ENCODE peak calls at places on chromosomes 11 and 22, in eight cellular contexts. One of them, this sample, is unnamed.
A peak's percentile ranks its signal among the peaks of the same experiment; 100 is the strongest.

GRCh38 chr11:33500865-33501479 is 199.7 kb downstream of the C11orf91 start:
- DNase-seq in PC-9: no peak
- DNase-seq in testis: peak; percentile 30
- DNase-seq in mesenchymal stem cell: peak; percentile 55
- DNase-seq in GM12878: no peak
- DNase-seq in keratinocyte: no peak
- DNase-seq in ovary: no peak
- DNase-seq in adrenal gland: peak; percentile 57
- DNase-seq in this sample: no peak

GRCh38 chr11:73152861-73153483 is 10.9 kb upstream of the FCHSD2 start:
- DNase-seq in PC-9: peak; percentile 57
- DNase-seq in testis: no peak
- DNase-seq in mesenchymal stem cell: no peak
- DNase-seq in GM12878: peak; percentile 97
- DNase-seq in keratinocyte: no peak
- DNase-seq in ovary: no peak
- DNase-seq in adrenal gland: no peak
- DNase-seq in this sample: no peak

GRCh38 chr11:65859134-65859811 is 960 bp upstream of the MUS81 start:
- DNase-seq in PC-9: peak; percentile 96
- DNase-seq in testis: peak; percentile 100
- DNase-seq in mesenchymal stem cell: peak; percentile 98
- DNase-seq in GM12878: peak; percentile 90
- DNase-seq in keratinocyte: peak; percentile 85
- DNase-seq in ovary: peak; percentile 100
- DNase-seq in adrenal gland: peak; percentile 98
- DNase-seq in this sample: peak; percentile 99

GRCh38 chr11:59191095-59191494 is 19.2 kb downstream of the DTX4 start:
- DNase-seq in PC-9: no peak
- DNase-seq in testis: no peak
- DNase-seq in mesenchymal stem cell: no peak
- DNase-seq in GM12878: no peak
- DNase-seq in keratinocyte: no peak
- DNase-seq in ovary: no peak
- DNase-seq in adrenal gland: no peak
- DNase-seq in this sample: no peak

GRCh38 chr11:108647701-108648527 is 17.0 kb upstream of the DDX10 start:
- DNase-seq in PC-9: peak; percentile 74
- DNase-seq in testis: peak; percentile 82
- DNase-seq in mesenchymal stem cell: peak; percentile 81
- DNase-seq in GM12878: no peak
- DNase-seq in keratinocyte: peak; percentile 77
- DNase-seq in ovary: peak; percentile 35
- DNase-seq in adrenal gland: peak; percentile 67
- DNase-seq in this sample: peak; percentile 71

GRCh38 chr11:108122166-108122628 is 830 bp downstream of the ACAT1 start:
- DNase-seq in PC-9: no peak
- DNase-seq in testis: peak; percentile 28
- DNase-seq in mesenchymal stem cell: peak; percentile 56
- DNase-seq in GM12878: no peak
- DNase-seq in keratinocyte: no peak
- DNase-seq in ovary: no peak
- DNase-seq in adrenal gland: peak; percentile 61
- DNase-seq in this sample: no peak

GRCh38 chr11:22392561-22392960 is 54.4 kb downstream of the SLC17A6 start:
- DNase-seq in PC-9: no peak
- DNase-seq in testis: no peak
- DNase-seq in mesenchymal stem cell: no peak
- DNase-seq in GM12878: no peak
- DNase-seq in keratinocyte: no peak
- DNase-seq in ovary: no peak
- DNase-seq in adrenal gland: no peak
- DNase-seq in this sample: no peak

GRCh38 chr11:70921804-70922203 is 330.6 kb downstream of the SHANK2 start:
- DNase-seq in PC-9: no peak
- DNase-seq in testis: no peak
- DNase-seq in mesenchymal stem cell: no peak
- DNase-seq in GM12878: no peak
- DNase-seq in keratinocyte: no peak
- DNase-seq in ovary: no peak
- DNase-seq in adrenal gland: no peak
- DNase-seq in this sample: no peak

GRCh38 chr11:66052664-66052982 is 459 bp downstream of the SF3B2 start:
- DNase-seq in PC-9: no peak
- DNase-seq in testis: no peak
- DNase-seq in mesenchymal stem cell: no peak
- DNase-seq in GM12878: no peak
- DNase-seq in keratinocyte: no peak
- DNase-seq in ovary: no peak
- DNase-seq in adrenal gland: no peak
- DNase-seq in this sample: no peak

GRCh38 chr11:65103476-65103875 is 7.5 kb downstream of the VPS51 start:
- DNase-seq in PC-9: no peak
- DNase-seq in testis: no peak
- DNase-seq in mesenchymal stem cell: no peak
- DNase-seq in GM12878: no peak
- DNase-seq in keratinocyte: no peak
- DNase-seq in ovary: no peak
- DNase-seq in adrenal gland: no peak
- DNase-seq in this sample: no peak

GRCh38 chr22:37492428-37493344 is 6.5 kb upstream of the MFNG start:
- DNase-seq in PC-9: peak; percentile 52
- DNase-seq in testis: peak; percentile 68
- DNase-seq in mesenchymal stem cell: peak; percentile 72
- DNase-seq in GM12878: no peak
- DNase-seq in keratinocyte: no peak
- DNase-seq in ovary: no peak
- DNase-seq in adrenal gland: no peak
- DNase-seq in this sample: no peak

GRCh38 chr11:116792869-116793475 is 1.3 kb upstream of the APOA5 start:
- DNase-seq in PC-9: no peak
- DNase-seq in testis: no peak
- DNase-seq in mesenchymal stem cell: peak; percentile 40
- DNase-seq in GM12878: no peak
- DNase-seq in keratinocyte: peak; percentile 41
- DNase-seq in ovary: no peak
- DNase-seq in adrenal gland: no peak
- DNase-seq in this sample: no peak

GRCh38 chr11:73308003-73308962 is at the start of gene ARHGEF17:
- DNase-seq in PC-9: peak; percentile 72
- DNase-seq in testis: peak; percentile 76
- DNase-seq in mesenchymal stem cell: peak; percentile 91
- DNase-seq in GM12878: no peak
- DNase-seq in keratinocyte: no peak
- DNase-seq in ovary: peak; percentile 76
- DNase-seq in adrenal gland: peak; percentile 54
- DNase-seq in this sample: no peak

GRCh38 chr11:14376920-14377319 is 17.9 kb upstream of the RRAS2 start:
- DNase-seq in PC-9: peak; percentile 67
- DNase-seq in testis: no peak
- DNase-seq in mesenchymal stem cell: no peak
- DNase-seq in GM12878: no peak
- DNase-seq in keratinocyte: no peak
- DNase-seq in ovary: no peak
- DNase-seq in adrenal gland: no peak
- DNase-seq in this sample: no peak

GRCh38 chr11:92314499-92314898 is 89.9 kb downstream of the FAT3 start:
- DNase-seq in PC-9: no peak
- DNase-seq in testis: no peak
- DNase-seq in mesenchymal stem cell: peak; percentile 22
- DNase-seq in GM12878: no peak
- DNase-seq in keratinocyte: no peak
- DNase-seq in ovary: no peak
- DNase-seq in adrenal gland: no peak
- DNase-seq in this sample: peak; percentile 75

GRCh38 chr11:80155412-80156017 is 714.7 kb upstream of the TENM4 start:
- DNase-seq in PC-9: no peak
- DNase-seq in testis: no peak
- DNase-seq in mesenchymal stem cell: peak; percentile 45
- DNase-seq in GM12878: no peak
- DNase-seq in keratinocyte: no peak
- DNase-seq in ovary: no peak
- DNase-seq in adrenal gland: no peak
- DNase-seq in this sample: no peak

DNA sequence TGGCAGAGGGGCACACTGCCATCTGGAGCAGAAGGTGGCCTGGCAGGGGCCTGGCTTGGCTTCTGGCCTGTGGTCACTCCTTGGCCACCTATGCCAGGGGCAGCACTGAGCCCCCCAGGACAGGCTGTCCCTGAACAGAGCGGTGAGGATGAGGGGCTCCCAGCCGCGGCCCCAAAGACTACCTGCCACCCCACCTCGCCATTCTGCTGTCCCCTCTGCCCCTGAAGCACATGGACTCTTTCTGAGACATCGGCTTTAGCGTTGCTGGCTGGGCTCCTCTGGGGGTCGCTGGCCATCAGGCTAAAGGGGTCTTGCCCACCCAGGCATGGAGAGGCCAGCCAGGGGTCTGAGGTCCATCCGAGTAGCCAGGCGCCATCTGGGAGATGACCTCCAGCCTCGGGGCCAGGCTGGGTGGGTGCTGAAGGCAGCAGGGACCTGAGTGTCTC is 87.8 kb downstream of the WNT7B start:
- DNase-seq in PC-9: no peak
- DNase-seq in testis: no peak
- DNase-seq in mesenchymal stem cell: no peak
- DNase-seq in GM12878: no peak
- DNase-seq in keratinocyte: no peak
- DNase-seq in ovary: no peak
- DNase-seq in adrenal gland: no peak
- DNase-seq in this sample: no peak
- H3K4me1 ChIP-seq in PC-9: peaks cover 28% of the 10 kb centered on the region
- H3K4me1 ChIP-seq in testis: no peaks in the 10 kb centered on the region
- H3K4me1 ChIP-seq in mesenchymal stem cell: peaks cover 2% of the 10 kb centered on the region
- H3K4me1 ChIP-seq in GM12878: no peaks in the 10 kb centered on the region
- H3K4me1 ChIP-seq in keratinocyte: peaks cover 3% of the 10 kb centered on the region
- H3K4me1 ChIP-seq in ovary: no peaks in the 10 kb centered on the region
- H3K4me1 ChIP-seq in adrenal gland: no peaks in the 10 kb centered on the region
- H3K4me1 ChIP-seq in this sample: no peaks in the 10 kb centered on the region

GRCh38 chr11:23956586-23956985 is 540.3 kb upstream of the LUZP2 start:
- DNase-seq in PC-9: no peak
- DNase-seq in testis: no peak
- DNase-seq in mesenchymal stem cell: no peak
- DNase-seq in GM12878: no peak
- DNase-seq in keratinocyte: no peak
- DNase-seq in ovary: no peak
- DNase-seq in adrenal gland: no peak
- DNase-seq in this sample: no peak
- H3K27ac ChIP-seq in PC-9: no peak overlapping the region
- H3K27ac ChIP-seq in testis: no peak overlapping the region
- H3K27ac ChIP-seq in mesenchymal stem cell: no peak overlapping the region
- H3K27ac ChIP-seq in GM12878: no peak overlapping the region
- H3K27ac ChIP-seq in keratinocyte: no peak overlapping the region
- H3K27ac ChIP-seq in ovary: no peak overlapping the region
- H3K27ac ChIP-seq in adrenal gland: no peak overlapping the region
- H3K27ac ChIP-seq in this sample: no peak overlapping the region

DNA sequence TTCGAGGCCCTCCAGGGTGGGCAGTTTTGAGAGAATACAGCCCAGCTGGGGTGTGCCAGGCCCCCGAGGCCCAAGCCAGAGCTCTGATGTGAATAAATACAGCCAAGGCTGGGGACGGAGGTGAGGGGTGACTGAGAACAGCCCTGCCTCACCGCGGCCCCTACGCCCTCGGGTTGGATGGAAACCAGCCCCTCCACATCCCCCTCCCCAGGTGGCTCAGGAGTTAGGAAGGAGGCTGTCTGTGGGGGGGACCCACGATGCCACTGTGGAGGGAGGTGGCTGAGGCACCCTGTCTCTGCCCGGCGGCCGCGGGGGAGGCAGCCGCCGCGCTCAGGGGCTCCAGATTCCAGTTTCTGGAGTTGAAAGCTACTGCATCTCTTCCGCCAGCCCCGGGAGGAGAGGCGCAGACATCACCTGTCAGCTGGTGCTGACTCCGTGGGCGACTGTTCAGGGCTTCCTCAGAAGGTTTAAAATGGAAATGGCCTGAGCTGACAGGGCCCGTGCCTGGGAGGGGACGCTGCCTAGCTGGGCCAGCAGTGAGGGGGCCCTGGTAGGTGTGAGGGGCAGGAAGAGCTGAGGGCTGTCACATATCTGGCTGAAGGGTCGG is 1.4 kb downstream of the FLRT1 start:
- DNase-seq in PC-9: no peak
- DNase-seq in testis: no peak
- DNase-seq in mesenchymal stem cell: no peak
- DNase-seq in GM12878: no peak
- DNase-seq in keratinocyte: no peak
- DNase-seq in ovary: no peak
- DNase-seq in adrenal gland: no peak
- DNase-seq in this sample: no peak
- H3K4me3 ChIP-seq in PC-9: no peak overlapping the region
- H3K4me3 ChIP-seq in testis: peak overlapping the region; percentile 61
- H3K4me3 ChIP-seq in mesenchymal stem cell: no peak overlapping the region
- H3K4me3 ChIP-seq in GM12878: no peak overlapping the region
- H3K4me3 ChIP-seq in keratinocyte: no peak overlapping the region
- H3K4me3 ChIP-seq in ovary: no peak overlapping the region
- H3K4me3 ChIP-seq in adrenal gland: no peak overlapping the region
- H3K4me3 ChIP-seq in this sample: peak overlapping the region; percentile 79

GRCh38 chr22:35913925-35914324 is 114.7 kb downstream of the RBFOX2 start:
- DNase-seq in PC-9: no peak
- DNase-seq in testis: no peak
- DNase-seq in mesenchymal stem cell: no peak
- DNase-seq in GM12878: no peak
- DNase-seq in keratinocyte: no peak
- DNase-seq in ovary: no peak
- DNase-seq in adrenal gland: no peak
- DNase-seq in this sample: no peak

GRCh38 chr22:35912668-35913067 is 116.0 kb downstream of the RBFOX2 start:
- DNase-seq in PC-9: no peak
- DNase-seq in testis: no peak
- DNase-seq in mesenchymal stem cell: no peak
- DNase-seq in GM12878: no peak
- DNase-seq in keratinocyte: no peak
- DNase-seq in ovary: no peak
- DNase-seq in adrenal gland: no peak
- DNase-seq in this sample: no peak

GRCh38 chr22:35910013-35910860 is 118.4 kb downstream of the RBFOX2 start:
- DNase-seq in PC-9: no peak
- DNase-seq in testis: no peak
- DNase-seq in mesenchymal stem cell: no peak
- DNase-seq in GM12878: no peak
- DNase-seq in keratinocyte: no peak
- DNase-seq in ovary: no peak
- DNase-seq in adrenal gland: no peak
- DNase-seq in this sample: no peak

GRCh38 chr22:35910926-35911325 is 117.7 kb downstream of the RBFOX2 start:
- DNase-seq in PC-9: no peak
- DNase-seq in testis: no peak
- DNase-seq in mesenchymal stem cell: no peak
- DNase-seq in GM12878: no peak
- DNase-seq in keratinocyte: no peak
- DNase-seq in ovary: no peak
- DNase-seq in adrenal gland: no peak
- DNase-seq in this sample: no peak

DNA sequence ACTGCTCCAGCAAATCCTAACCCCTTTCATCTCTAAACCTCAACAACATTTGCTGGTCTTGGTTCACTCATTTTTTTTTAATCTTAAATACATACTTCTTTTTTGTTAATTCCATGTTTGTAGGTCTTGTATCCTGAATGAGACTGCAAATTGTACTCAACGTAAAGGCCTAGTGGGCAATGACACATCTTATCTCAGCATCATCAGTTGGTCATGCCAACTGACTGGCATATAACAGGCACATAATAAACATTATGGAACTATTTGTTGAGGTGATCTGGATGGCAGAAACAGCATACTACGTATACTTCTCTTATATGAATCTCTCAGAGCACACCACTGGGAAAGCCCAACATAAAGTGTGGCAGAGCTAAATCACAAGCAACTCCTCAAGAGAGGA is 116.7 kb downstream of the RBFOX2 start:
- DNase-seq in PC-9: no peak
- DNase-seq in testis: no peak
- DNase-seq in mesenchymal stem cell: no peak
- DNase-seq in GM12878: no peak
- DNase-seq in keratinocyte: no peak
- DNase-seq in ovary: no peak
- DNase-seq in adrenal gland: no peak
- DNase-seq in this sample: no peak
- H3K4me1 ChIP-seq in PC-9: peaks cover 53% of the 10 kb centered on the region
- H3K4me1 ChIP-seq in testis: peaks cover 43% of the 10 kb centered on the region
- H3K4me1 ChIP-seq in mesenchymal stem cell: peaks cover 3% of the 10 kb centered on the region
- H3K4me1 ChIP-seq in GM12878: no peaks in the 10 kb centered on the region
- H3K4me1 ChIP-seq in keratinocyte: peaks cover 46% of the 10 kb centered on the region
- H3K4me1 ChIP-seq in ovary: peaks cover 17% of the 10 kb centered on the region
- H3K4me1 ChIP-seq in adrenal gland: peaks cover 52% of the 10 kb centered on the region
- H3K4me1 ChIP-seq in this sample: peaks cover 27% of the 10 kb centered on the region